ENCODE peak calls at places on chromosome 13, in eight cellular contexts. R, F, E, D, V, T, G and C are unnamed samples.

GRCh38 chr13:52455677-52456041 is 381 bp downstream of the CKAP2 start:
- DNase-seq in R (peak; percentile 88), F (peak; percentile 66), E (peak; percentile 51), D (peak; percentile 85), V (peak; percentile 44), T (peak; percentile 61), G (peak; percentile 50), C (peak; percentile 69)

GRCh38 chr13:28321751-28322150 is 173.2 kb downstream of the FLT1 start:
- DNase-seq in R (no peak), F (no peak), E (no peak), D (no peak), V (no peak), T (peak; percentile 57), G (no peak), C (no peak)

GRCh38 chr13:96994030-96994848 is at the start of gene OXGR1:
- DNase-seq in R (peak; percentile 24), F (no peak), E (no peak), D (no peak), V (no peak), T (no peak), G (no peak), C (no peak)

GRCh38 chr13:39870197-39870746 is 214.8 kb downstream of the COG6 start:
- DNase-seq in R (no peak), F (peak; percentile 58), E (no peak), D (no peak), V (no peak), T (peak; percentile 34), G (no peak), C (no peak)

GRCh38 chr13:94829201-94829600 is 116.9 kb upstream of the SOX21 start:
- DNase-seq in R (no peak), F (no peak), E (no peak), D (no peak), V (no peak), T (no peak), G (no peak), C (no peak)

GRCh38 chr13:25971499-25972145 is 80.2 kb downstream of the SHISA2 start:
- DNase-seq in R (no peak), F (no peak), E (no peak), D (peak; percentile 63), V (no peak), T (no peak), G (no peak), C (no peak)

GRCh38 chr13:114067381-114067885 is 65.0 kb downstream of the RASA3 start:
- DNase-seq in R (peak; percentile 75), F (peak; percentile 73), E (no peak), D (peak; percentile 65), V (no peak), T (peak; percentile 63), G (no peak), C (peak; percentile 58)

GRCh38 chr13:99617474-99618255 is 116.4 kb downstream of the TM9SF2 start:
- DNase-seq in R (peak; percentile 74), F (peak; percentile 49), E (peak; percentile 11), D (peak; percentile 48), V (no peak), T (peak; percentile 49), G (no peak), C (no peak)

GRCh38 chr13:44300895-44301638 is 72.6 kb upstream of the SERP2 start:
- DNase-seq in R (peak; percentile 55), F (peak; percentile 77), E (peak; percentile 27), D (peak; percentile 26), V (no peak), T (peak; percentile 84), G (no peak), C (no peak)

GRCh38 chr13:61466280-61466679 is 50.6 kb upstream of the PCDH20 start:
- DNase-seq in R (no peak), F (no peak), E (no peak), D (no peak), V (no peak), T (no peak), G (no peak), C (no peak)

GRCh38 chr13:74574964-74575728 is 440.9 kb upstream of the KLF12 start:
- DNase-seq in R (no peak), F (no peak), E (no peak), D (no peak), V (no peak), T (no peak), G (no peak), C (no peak)

GRCh38 chr13:25607096-25607495 is 235.3 kb downstream of the ATP8A2 start:
- DNase-seq in R (no peak), F (no peak), E (no peak), D (no peak), V (no peak), T (no peak), G (no peak), C (no peak)

GRCh38 chr13:39249971-39250370 is 211.7 kb downstream of the NHLRC3 start:
- DNase-seq in R (no peak), F (no peak), E (no peak), D (no peak), V (no peak), T (no peak), G (no peak), C (no peak)

GRCh38 chr13:111638233-111638632 is 317.8 kb downstream of the TEX29 start:
- DNase-seq in R (no peak), F (no peak), E (no peak), D (no peak), V (no peak), T (no peak), G (no peak), C (no peak)

GRCh38 chr13:95541308-95541707 is 11.2 kb upstream of the CLDN10 start:
- DNase-seq in R (no peak), F (no peak), E (no peak), D (no peak), V (no peak), T (no peak), G (no peak), C (no peak)

GRCh38 chr13:72686766-72687165 is 40.7 kb downstream of the MZT1 start:
- DNase-seq in R (no peak), F (no peak), E (no peak), D (no peak), V (no peak), T (no peak), G (no peak), C (no peak)

GRCh38 chr13:99145461-99145860 is 55.2 kb upstream of the UBAC2 start:
- DNase-seq in R (no peak), F (no peak), E (no peak), D (no peak), V (no peak), T (no peak), G (no peak), C (no peak)

GRCh38 chr13:28478127-28478526 is 16.8 kb downstream of the FLT1 start:
- DNase-seq in R (no peak), F (peak; percentile 76), E (no peak), D (no peak), V (no peak), T (peak; percentile 80), G (no peak), C (no peak)

GRCh38 chr13:113840541-113841354 is 23.1 kb downstream of the GAS6 start:
- DNase-seq in R (no peak), F (no peak), E (no peak), D (no peak), V (peak; percentile 68), T (no peak), G (no peak), C (no peak)

GRCh38 chr13:77213644-77214043 is 113.2 kb downstream of the MYCBP2 start:
- DNase-seq in R (no peak), F (peak; percentile 17), E (no peak), D (no peak), V (no peak), T (peak; percentile 3), G (no peak), C (no peak)

GRCh38 chr13:45728759-45729158 is 26.6 kb downstream of the CBY2 start:
- DNase-seq in R (peak; percentile 19), F (no peak), E (peak; percentile 27), D (peak; percentile 16), V (no peak), T (peak; percentile 10), G (no peak), C (no peak)

GRCh38 chr13:80726895-80727294 is 386.0 kb upstream of the SPRY2 start:
- DNase-seq in R (no peak), F (no peak), E (no peak), D (no peak), V (no peak), T (no peak), G (no peak), C (no peak)

GRCh38 chr13:20161275-20161950 is 561 bp upstream of the GJA3 start:
- DNase-seq in R (peak; percentile 20), F (no peak), E (no peak), D (peak; percentile 84), V (no peak), T (peak; percentile 31), G (peak; percentile 33), C (peak; percentile 58)

GRCh38 chr13:21364357-21364756 is 94.7 kb downstream of the ZDHHC20 start:
- DNase-seq in R (no peak), F (no peak), E (no peak), D (no peak), V (no peak), T (no peak), G (no peak), C (no peak)

GRCh38 chr13:34523401-34523800 is 418.7 kb upstream of the NBEA start:
- DNase-seq in R (peak; percentile 18), F (no peak), E (no peak), D (no peak), V (no peak), T (peak; percentile 7), G (no peak), C (no peak)

GRCh38 chr13:36332986-36333385 is 13.2 kb downstream of the SPART start:
- DNase-seq in R (peak; percentile 31), F (peak; percentile 43), E (peak; percentile 10), D (no peak), V (no peak), T (peak; percentile 50), G (no peak), C (no peak)

GRCh38 chr13:35140321-35140720 is 198.3 kb downstream of the NBEA start:
- DNase-seq in R (no peak), F (no peak), E (no peak), D (no peak), V (no peak), T (peak; percentile 4), G (no peak), C (no peak)

GRCh38 chr13:96391606-96392005 is 301.7 kb downstream of the HS6ST3 start:
- DNase-seq in R (no peak), F (no peak), E (no peak), D (no peak), V (no peak), T (no peak), G (no peak), C (no peak)

GRCh38 chr13:85806553-85807175 is 7.4 kb upstream of the SLITRK6 start:
- DNase-seq in R (peak; percentile 43), F (peak; percentile 72), E (peak; percentile 3), D (no peak), V (no peak), T (peak; percentile 55), G (no peak), C (no peak)

GRCh38 chr13:113565526-113566226 is 18.9 kb upstream of the TFDP1 start:
- DNase-seq in R (no peak), F (no peak), E (no peak), D (no peak), V (no peak), T (no peak), G (no peak), C (no peak)